ENCODE peak calls at places on chromosome 3, in six cellular contexts. V is pancreas; A is stimulated activated naive CD8-positive, alpha-beta T cell treated with anti-CD3 and anti-CD28 coated beads, Interleukin-15, Interleukin-2, amounts not matched to agents 100 U/mL and 50 U/mL, for 24 hours; C is renal cortical epithelial cell; F is HCEC 1CT; S is activated CD8-positive, alpha-beta memory T cell treated with anti-CD3 and anti-CD28 coated beads for 48 hours. T is an unnamed sample.

GRCh38 chr3:142817356-142817755 is 71.5 kb downstream of the PCOLCE2 start:
- DNase-seq in V (no peak), A (no peak), C (no peak), F (no peak), S (no peak), T (no peak)

GRCh38 chr3:62562596-62562995 is 189.2 kb upstream of the FEZF2 start:
- DNase-seq in V (no peak), A (no peak), C (peak), F (no peak), S (no peak), T (no peak)

GRCh38 chr3:112424394-112424793 is 74.9 kb downstream of the BTLA start:
- DNase-seq in V (no peak), A (no peak), C (no peak), F (no peak), S (no peak), T (no peak)

GRCh38 chr3:172516318-172517214 is 6.7 kb downstream of the TNFSF10 start:
- DNase-seq in V (peak), A (no peak), C (peak), F (peak), S (no peak), T (peak)

GRCh38 chr3:176351408-176351807 is 845.9 kb downstream of the TBL1XR1 start:
- DNase-seq in V (no peak), A (no peak), C (no peak), F (peak), S (no peak), T (no peak)

GRCh38 chr3:37987315-37987697 is 3.3 kb upstream of the VILL start:
- DNase-seq in V (peak), A (no peak), C (no peak), F (no peak), S (no peak), T (peak)

GRCh38 chr3:152474585-152474984 is 205.9 kb downstream of the MBNL1 start:
- DNase-seq in V (no peak), A (no peak), C (peak), F (peak), S (no peak), T (no peak)

GRCh38 chr3:43223670-43224364 is 62.5 kb upstream of the SNRK start:
- DNase-seq in V (no peak), A (no peak), C (no peak), F (peak), S (no peak), T (no peak)

GRCh38 chr3:174358252-174358651 is 500.9 kb upstream of the NAALADL2 start:
- DNase-seq in V (no peak), A (no peak), C (no peak), F (peak), S (no peak), T (no peak)

GRCh38 chr3:183340222-183340621 is 87.2 kb downstream of the B3GNT5 start:
- DNase-seq in V (no peak), A (no peak), C (no peak), F (no peak), S (no peak), T (no peak)

GRCh38 chr3:8733332-8734094 is at the start of gene CAV3:
- DNase-seq in V (no peak), A (no peak), C (no peak), F (no peak), S (no peak), T (no peak)